ENCODE peak calls at places on chromosome 11, in six cellular contexts. I is endothelial cell, C is HS-27A, T is EH, B is activated T-cell treated with anti-CD3 and anti-CD28 coated beads for 1 hour, X is H9. D is an unnamed sample.

GRCh38 chr11:73866095-73866579 is 10.5 kb downstream of the COA4 start:
- DNase-seq in I (no peak), C (no peak), T (peak), B (no peak), X (no peak), D (peak)

GRCh38 chr11:114678125-114679036 is at the start of gene NXPE2:
- DNase-seq in I (no peak), C (no peak), T (peak), B (no peak), X (no peak), D (no peak)

GRCh38 chr11:128291835-128292234 is 295.5 kb downstream of the ETS1 start:
- DNase-seq in I (no peak), C (no peak), T (no peak), B (peak), X (no peak), D (no peak)

GRCh38 chr11:45157247-45158209 is 11.1 kb downstream of the PRDM11 start:
- DNase-seq in I (no peak), C (no peak), T (no peak), B (no peak), X (no peak), D (no peak)

GRCh38 chr11:73283316-73284035 is 11.3 kb downstream of the P2RY6 start:
- DNase-seq in I (no peak), C (no peak), T (no peak), B (no peak), X (no peak), D (no peak)

GRCh38 chr11:100469835-100470234 is 217.3 kb upstream of the ARHGAP42 start:
- DNase-seq in I (no peak), C (no peak), T (no peak), B (no peak), X (no peak), D (no peak)

GRCh38 chr11:119377112-119377901 is 4.2 kb downstream of the USP2 start:
- DNase-seq in I (no peak), C (no peak), T (no peak), B (no peak), X (no peak), D (peak)

GRCh38 chr11:57150454-57150917 is 31.3 kb upstream of the LRRC55 start:
- DNase-seq in I (no peak), C (no peak), T (peak), B (no peak), X (no peak), D (peak)

GRCh38 chr11:60838132-60838531 is 3.8 kb upstream of the CCDC86 start:
- DNase-seq in I (peak), C (no peak), T (peak), B (no peak), X (peak), D (no peak)

GRCh38 chr11:119615003-119615878 is 113.8 kb downstream of the NECTIN1 start:
- DNase-seq in I (no peak), C (no peak), T (peak), B (no peak), X (no peak), D (no peak)

GRCh38 chr11:45982656-45983470 is 60.4 kb downstream of the LARGE2 start:
- DNase-seq in I (peak), C (no peak), T (peak), B (no peak), X (peak), D (peak)

GRCh38 chr11:32138902-32139301 is 48.0 kb downstream of the RCN1 start:
- DNase-seq in I (no peak), C (no peak), T (no peak), B (no peak), X (no peak), D (no peak)

GRCh38 chr11:14235701-14236100 is 123.3 kb downstream of the RRAS2 start:
- DNase-seq in I (no peak), C (no peak), T (no peak), B (no peak), X (no peak), D (no peak)

GRCh38 chr11:43789700-43790443 is 90.8 kb upstream of the ALKBH3 start:
- DNase-seq in I (no peak), C (peak), T (peak), B (no peak), X (no peak), D (no peak)

GRCh38 chr11:75453916-75454655 is 21.1 kb upstream of the KLHL35 start:
- DNase-seq in I (no peak), C (no peak), T (peak), B (no peak), X (no peak), D (no peak)

GRCh38 chr11:26231252-26231661 is 100.7 kb upstream of the ANO3 start:
- DNase-seq in I (no peak), C (peak), T (peak), B (no peak), X (no peak), D (no peak)

D was measured in SK-N-SH.